ENCODE peak calls at places on chromosome 9, in five cellular contexts. H is CD4-positive, alpha-beta T cell; F is HT-29; S is NCI-H2029; B is naive thymus-derived CD4-positive, alpha-beta T cell. Z is an unnamed sample.

GRCh38 chr9:70924905-70925547 is 196.4 kb downstream of the TRPM3 start:
- DNase-seq in H (no peak), F (peak; percentile 59), S (peak; percentile 58), B (no peak), Z (peak; percentile 13)

GRCh38 chr9:89544280-89544664 is 46.4 kb upstream of the SEMA4D start:
- DNase-seq in H (no peak), F (no peak), S (peak; percentile 39), B (no peak), Z (no peak)

GRCh38 chr9:129285979-129286772 is 108.1 kb upstream of the IER5L start:
- DNase-seq in H (no peak), F (no peak), S (no peak), B (no peak), Z (no peak)

GRCh38 chr9:69798737-69799136 is 21.9 kb upstream of the CFAP95 start:
- DNase-seq in H (no peak), F (no peak), S (peak; percentile 27), B (no peak), Z (no peak)

GRCh38 chr9:112037281-112038016 is 137.6 kb downstream of the SUSD1 start:
- DNase-seq in H (peak; percentile 58), F (no peak), S (no peak), B (no peak), Z (no peak)

GRCh38 chr9:20599195-20599594 is 23.1 kb downstream of the MLLT3 start:
- DNase-seq in H (no peak), F (no peak), S (no peak), B (no peak), Z (no peak)

GRCh38 chr9:124810513-124811355 is 33.8 kb downstream of the OLFML2A start:
- DNase-seq in H (no peak), F (peak; percentile 57), S (no peak), B (no peak), Z (peak; percentile 82)

GRCh38 chr9:136857606-136858412 is 5.7 kb downstream of the MAMDC4 start:
- DNase-seq in H (no peak), F (no peak), S (no peak), B (no peak), Z (peak; percentile 37)